ENCODE peak calls at places on chromosomes 13 and 19, in four cellular contexts. B is iris pigment epithelial cell; I is CD8-positive, alpha-beta T cell; Z is fibroblast of mammary gland. G is an unnamed sample.

GRCh38 chr13:76038920-76039716 is 403.0 kb downstream of the LMO7 start:
- DNase-seq in I (no peak), B (no peak), Z (no peak), G (no peak)

GRCh38 chr19:51294211-51294976 is 17.1 kb upstream of the IGLON5 start:
- DNase-seq in B (no peak), I (no peak), Z (no peak), G (no peak)

GRCh38 chr13:19172647-19173030 is 9.0 kb downstream of the TUBA3C start:
- DNase-seq in B (no peak), I (no peak), Z (no peak), G (no peak)

GRCh38 chr13:37656247-37656940 is 57.8 kb upstream of the POSTN start:
- DNase-seq in Z (peak), B (peak), I (no peak), G (peak)

GRCh38 chr13:77466757-77467156 is 68.7 kb upstream of the SCEL start:
- DNase-seq in B (no peak), Z (no peak), I (no peak), G (no peak)

GRCh38 chr19:22257381-22257780 is 28.9 kb upstream of the ZNF729 start:
- DNase-seq in Z (no peak), B (no peak), I (no peak), G (no peak)

GRCh38 chr13:49760555-49760954 is 31.9 kb downstream of the KPNA3 start:
- DNase-seq in B (no peak), I (no peak), Z (no peak), G (no peak)

GRCh38 chr19:3387645-3388589 is 21.5 kb downstream of the NFIC start:
- DNase-seq in B (no peak), Z (peak), I (no peak), G (no peak)

GRCh38 chr19:10836478-10837325 is 690 bp upstream of the TMED1 start:
- DNase-seq in Z (peak), I (peak), B (peak), G (peak)

GRCh38 chr19:4304509-4305252 is at the start of gene FSD1:
- DNase-seq in B (peak), Z (peak), I (peak), G (no peak)

GRCh38 chr13:48222358-48223015 is 10.5 kb upstream of the ITM2B start:
- DNase-seq in Z (peak), B (peak), I (no peak), G (no peak)

GRCh38 chr19:4967738-4968461 is 1.0 kb upstream of the KDM4B start:
- DNase-seq in B (peak), I (no peak), Z (peak), G (no peak)

GRCh38 chr19:41694831-41695635 is 7.0 kb upstream of the CEACAM7 start:
- DNase-seq in Z (no peak), B (no peak), I (no peak), G (no peak)

GRCh38 chr13:61685683-61686013 is 270.0 kb upstream of the PCDH20 start:
- DNase-seq in I (no peak), B (no peak), Z (no peak), G (no peak)

GRCh38 chr19:704447-704741 is 4.3 kb upstream of the PALM start:
- DNase-seq in Z (no peak), I (no peak), B (no peak), G (no peak)

GRCh38 chr19:38263696-38264485 is 482 bp upstream of the SPINT2 start:
- DNase-seq in B (peak), I (peak), Z (no peak), G (no peak)

GRCh38 chr13:76331948-76332712 is 554.1 kb downstream of the KCTD12 start:
- DNase-seq in B (peak), I (no peak), Z (no peak), G (no peak)

GRCh38 chr13:71831716-71832115 is 35.3 kb downstream of the DACH1 start:
- DNase-seq in Z (no peak), I (no peak), B (no peak), G (no peak)

GRCh38 chr13:31012285-31013024 is 80.0 kb downstream of the TEX26 start:
- DNase-seq in B (peak), Z (peak), I (no peak), G (no peak)

GRCh38 chr13:44249439-44249838 is 124.2 kb upstream of the SERP2 start:
- DNase-seq in I (no peak), Z (peak), B (peak), G (no peak)

GRCh38 chr13:73778242-73778864 is 355.9 kb downstream of the KLF12 start:
- DNase-seq in I (no peak), B (no peak), Z (no peak), G (no peak)

GRCh38 chr19:18683109-18683954 is at the start of gene CRTC1:
- DNase-seq in I (peak), Z (peak), B (peak), G (peak)

GRCh38 chr13:39910041-39910440 is 254.6 kb downstream of the COG6 start:
- DNase-seq in I (no peak), B (no peak), Z (no peak), G (no peak)

GRCh38 chr19:48760514-48761221 is 5.3 kb downstream of the FGF21 start:
- DNase-seq in Z (no peak), B (no peak), I (no peak), G (no peak)

GRCh38 chr13:98890186-98890585 is 87.7 kb downstream of the DOCK9 start:
- DNase-seq in Z (peak), B (peak), I (no peak), G (no peak)

GRCh38 chr19:48403606-48404005 is 10.1 kb downstream of the GRIN2D start:
- DNase-seq in Z (peak), B (peak), I (peak), G (no peak)

GRCh38 chr13:112444001-112444311 is 67.8 kb downstream of the SPACA7 start:
- DNase-seq in Z (peak), I (no peak), B (peak), G (peak)

GRCh38 chr19:3450796-3451411 is 29.4 kb downstream of the SMIM24 start:
- DNase-seq in Z (peak), B (peak), I (no peak), G (peak)